ENCODE peak calls at places on chromosomes 11 and 22, in eight cellular contexts. One of them, this sample, is unnamed. For H3K27me3, the result is how much of the 10 kb centered on the place peaks cover.

GRCh38 chr22:43819691-43820670 is 7.9 kb upstream of the EFCAB6 start:
- DNase-seq in MM.1S: no peak
- DNase-seq in heart right ventricle: no peak
- DNase-seq in gastrocnemius medialis: no peak
- DNase-seq in PC-3: no peak
- DNase-seq in HCT116: no peak
- DNase-seq in colonic mucosa: no peak
- DNase-seq in neuronal stem cell: no peak
- DNase-seq in this sample: no peak

GRCh38 chr11:119940401-119940976 is 197.4 kb downstream of the TRIM29 start:
- DNase-seq in MM.1S: no peak
- DNase-seq in heart right ventricle: no peak
- DNase-seq in gastrocnemius medialis: no peak
- DNase-seq in PC-3: no peak
- DNase-seq in HCT116: no peak
- DNase-seq in colonic mucosa: no peak
- DNase-seq in neuronal stem cell: no peak
- DNase-seq in this sample: no peak

GRCh38 chr22:43298062-43298801 is 44.9 kb downstream of the SCUBE1 start:
- DNase-seq in MM.1S: no peak
- DNase-seq in heart right ventricle: peak
- DNase-seq in gastrocnemius medialis: no peak
- DNase-seq in PC-3: no peak
- DNase-seq in HCT116: no peak
- DNase-seq in colonic mucosa: no peak
- DNase-seq in neuronal stem cell: no peak
- DNase-seq in this sample: no peak

GRCh38 chr11:112165049-112165448 is 1.2 kb upstream of the IL18 start:
- DNase-seq in MM.1S: no peak
- DNase-seq in heart right ventricle: no peak
- DNase-seq in gastrocnemius medialis: no peak
- DNase-seq in PC-3: no peak
- DNase-seq in HCT116: no peak
- DNase-seq in colonic mucosa: no peak
- DNase-seq in neuronal stem cell: no peak
- DNase-seq in this sample: no peak

GRCh38 chr11:122271747-122272146 is 155.7 kb upstream of the BLID start:
- DNase-seq in MM.1S: no peak
- DNase-seq in heart right ventricle: no peak
- DNase-seq in gastrocnemius medialis: no peak
- DNase-seq in PC-3: no peak
- DNase-seq in HCT116: no peak
- DNase-seq in colonic mucosa: no peak
- DNase-seq in neuronal stem cell: no peak
- DNase-seq in this sample: no peak

GRCh38 chr22:35568751-35569725 is 28.4 kb downstream of the RASD2 start:
- DNase-seq in MM.1S: no peak
- DNase-seq in heart right ventricle: no peak
- DNase-seq in gastrocnemius medialis: no peak
- DNase-seq in PC-3: peak
- DNase-seq in HCT116: no peak
- DNase-seq in colonic mucosa: no peak
- DNase-seq in neuronal stem cell: no peak
- DNase-seq in this sample: no peak

GRCh38 chr11:8338138-8338537 is 74.5 kb upstream of the LMO1 start:
- DNase-seq in MM.1S: no peak
- DNase-seq in heart right ventricle: peak
- DNase-seq in gastrocnemius medialis: no peak
- DNase-seq in PC-3: peak
- DNase-seq in HCT116: peak
- DNase-seq in colonic mucosa: peak
- DNase-seq in neuronal stem cell: no peak
- DNase-seq in this sample: no peak

GRCh38 chr11:95799531-95799930 is 9.2 kb downstream of the CEP57 start:
- DNase-seq in MM.1S: no peak
- DNase-seq in heart right ventricle: no peak
- DNase-seq in gastrocnemius medialis: no peak
- DNase-seq in PC-3: no peak
- DNase-seq in HCT116: no peak
- DNase-seq in colonic mucosa: no peak
- DNase-seq in neuronal stem cell: no peak
- DNase-seq in this sample: no peak

GRCh38 chr11:124756033-124756752 is 4.1 kb upstream of the VSIG2 start:
- DNase-seq in MM.1S: no peak
- DNase-seq in heart right ventricle: no peak
- DNase-seq in gastrocnemius medialis: no peak
- DNase-seq in PC-3: no peak
- DNase-seq in HCT116: no peak
- DNase-seq in colonic mucosa: no peak
- DNase-seq in neuronal stem cell: no peak
- DNase-seq in this sample: no peak

GRCh38 chr22:43475549-43476076 is 63.8 kb downstream of the MPPED1 start:
- DNase-seq in MM.1S: no peak
- DNase-seq in heart right ventricle: no peak
- DNase-seq in gastrocnemius medialis: no peak
- DNase-seq in PC-3: no peak
- DNase-seq in HCT116: no peak
- DNase-seq in colonic mucosa: no peak
- DNase-seq in neuronal stem cell: no peak
- DNase-seq in this sample: no peak

GRCh38 chr22:37906364-37907008 is 389 bp downstream of the MICALL1 start:
- DNase-seq in MM.1S: peak
- DNase-seq in heart right ventricle: no peak
- DNase-seq in gastrocnemius medialis: no peak
- DNase-seq in PC-3: no peak
- DNase-seq in HCT116: no peak
- DNase-seq in colonic mucosa: peak
- DNase-seq in neuronal stem cell: no peak
- DNase-seq in this sample: peak

GRCh38 chr22:46406349-46406748 is 70.8 kb downstream of the TRMU start:
- DNase-seq in MM.1S: no peak
- DNase-seq in heart right ventricle: peak
- DNase-seq in gastrocnemius medialis: no peak
- DNase-seq in PC-3: no peak
- DNase-seq in HCT116: no peak
- DNase-seq in colonic mucosa: no peak
- DNase-seq in neuronal stem cell: no peak
- DNase-seq in this sample: no peak

GRCh38 chr11:86497310-86497709 is 122.6 kb downstream of the CCDC81 start:
- DNase-seq in MM.1S: no peak
- DNase-seq in heart right ventricle: no peak
- DNase-seq in gastrocnemius medialis: no peak
- DNase-seq in PC-3: no peak
- DNase-seq in HCT116: no peak
- DNase-seq in colonic mucosa: no peak
- DNase-seq in neuronal stem cell: no peak
- DNase-seq in this sample: no peak

GRCh38 chr11:85831050-85831449 is 20.1 kb upstream of the SYTL2 start:
- DNase-seq in MM.1S: no peak
- DNase-seq in heart right ventricle: no peak
- DNase-seq in gastrocnemius medialis: no peak
- DNase-seq in PC-3: peak
- DNase-seq in HCT116: no peak
- DNase-seq in colonic mucosa: no peak
- DNase-seq in neuronal stem cell: no peak
- DNase-seq in this sample: no peak

GRCh38 chr22:19710769-19711106 is 3.6 kb upstream of the SEPTIN5 start:
- DNase-seq in MM.1S: no peak
- DNase-seq in heart right ventricle: no peak
- DNase-seq in gastrocnemius medialis: no peak
- DNase-seq in PC-3: no peak
- DNase-seq in HCT116: no peak
- DNase-seq in colonic mucosa: no peak
- DNase-seq in neuronal stem cell: no peak
- DNase-seq in this sample: no peak

GRCh38 chr11:58965246-58965985 is 26.1 kb downstream of the GLYATL1 start:
- DNase-seq in MM.1S: no peak
- DNase-seq in heart right ventricle: no peak
- DNase-seq in gastrocnemius medialis: no peak
- DNase-seq in PC-3: no peak
- DNase-seq in HCT116: no peak
- DNase-seq in colonic mucosa: no peak
- DNase-seq in neuronal stem cell: no peak
- DNase-seq in this sample: no peak

GRCh38 chr11:111766834-111767142 is 599 bp upstream of the PPP2R1B start:
- DNase-seq in MM.1S: no peak
- DNase-seq in heart right ventricle: no peak
- DNase-seq in gastrocnemius medialis: no peak
- DNase-seq in PC-3: no peak
- DNase-seq in HCT116: no peak
- DNase-seq in colonic mucosa: no peak
- DNase-seq in neuronal stem cell: no peak
- DNase-seq in this sample: no peak

GRCh38 chr11:113932788-113933187 is 28.2 kb downstream of the HTR3B start:
- DNase-seq in MM.1S: no peak
- DNase-seq in heart right ventricle: no peak
- DNase-seq in gastrocnemius medialis: no peak
- DNase-seq in PC-3: no peak
- DNase-seq in HCT116: no peak
- DNase-seq in colonic mucosa: no peak
- DNase-seq in neuronal stem cell: no peak
- DNase-seq in this sample: no peak
- H3K27ac ChIP-seq in MM.1S: no peak
- H3K27ac ChIP-seq in heart right ventricle: no peak
- H3K27ac ChIP-seq in gastrocnemius medialis: no peak
- H3K27ac ChIP-seq in PC-3: no peak
- H3K27ac ChIP-seq in HCT116: no peak
- H3K27ac ChIP-seq in colonic mucosa: no peak
- H3K27ac ChIP-seq in neuronal stem cell: no peak
- H3K27ac ChIP-seq in this sample: no peak

GRCh38 chr22:21603973-21604372 is 25.8 kb downstream of the YDJC start:
- DNase-seq in MM.1S: no peak
- DNase-seq in heart right ventricle: no peak
- DNase-seq in gastrocnemius medialis: no peak
- DNase-seq in PC-3: no peak
- DNase-seq in HCT116: no peak
- DNase-seq in colonic mucosa: no peak
- DNase-seq in neuronal stem cell: no peak
- DNase-seq in this sample: no peak
- H3K27me3 ChIP-seq in MM.1S: under half
- H3K27me3 ChIP-seq in heart right ventricle: under half
- H3K27me3 ChIP-seq in gastrocnemius medialis: under half
- H3K27me3 ChIP-seq in PC-3: under half
- H3K27me3 ChIP-seq in HCT116: under half
- H3K27me3 ChIP-seq in colonic mucosa: under half
- H3K27me3 ChIP-seq in neuronal stem cell: under half
- H3K27me3 ChIP-seq in this sample: under half

GRCh38 chr22:29715705-29716104 is 4.1 kb upstream of the CABP7 start:
- DNase-seq in MM.1S: no peak
- DNase-seq in heart right ventricle: no peak
- DNase-seq in gastrocnemius medialis: no peak
- DNase-seq in PC-3: no peak
- DNase-seq in HCT116: no peak
- DNase-seq in colonic mucosa: no peak
- DNase-seq in neuronal stem cell: no peak
- DNase-seq in this sample: no peak
- H3K4me3 ChIP-seq in MM.1S: no peak
- H3K4me3 ChIP-seq in heart right ventricle: no peak
- H3K4me3 ChIP-seq in gastrocnemius medialis: no peak
- H3K4me3 ChIP-seq in PC-3: no peak
- H3K4me3 ChIP-seq in HCT116: no peak
- H3K4me3 ChIP-seq in colonic mucosa: no peak
- H3K4me3 ChIP-seq in neuronal stem cell: no peak
- H3K4me3 ChIP-seq in this sample: no peak

DNA sequence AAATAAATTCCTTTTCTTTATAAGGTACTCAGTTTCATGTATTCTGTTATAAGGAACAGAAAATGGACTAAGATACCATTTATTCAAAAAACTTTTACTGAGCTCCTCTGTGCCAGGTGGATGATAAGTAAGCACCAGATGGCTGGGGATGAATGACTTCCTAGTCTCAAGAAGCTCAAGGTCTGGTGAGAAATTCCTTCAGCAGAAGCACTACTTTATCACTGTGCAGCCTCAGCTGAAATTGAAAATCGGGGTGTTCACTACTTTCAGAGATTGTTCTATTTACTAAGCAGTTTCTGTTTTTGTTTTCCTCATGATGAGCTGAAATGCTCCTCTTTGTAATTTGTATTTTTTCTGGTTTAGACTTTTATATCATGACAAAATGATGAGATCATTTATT is 7.8 kb downstream of the LDHAL6A start:
- DNase-seq in MM.1S: peak
- DNase-seq in heart right ventricle: no peak
- DNase-seq in gastrocnemius medialis: no peak
- DNase-seq in PC-3: no peak
- DNase-seq in HCT116: no peak
- DNase-seq in colonic mucosa: no peak
- DNase-seq in neuronal stem cell: no peak
- DNase-seq in this sample: no peak
- H3K27ac ChIP-seq in MM.1S: peak
- H3K27ac ChIP-seq in heart right ventricle: no peak
- H3K27ac ChIP-seq in gastrocnemius medialis: no peak
- H3K27ac ChIP-seq in PC-3: no peak
- H3K27ac ChIP-seq in HCT116: no peak
- H3K27ac ChIP-seq in colonic mucosa: no peak
- H3K27ac ChIP-seq in neuronal stem cell: no peak
- H3K27ac ChIP-seq in this sample: no peak